ENCODE peak calls at places on chromosomes 7 and 10, in six cellular contexts. Z is colonic mucosa, M is kidney, U is psoas muscle, H is upper lobe of right lung, N is ovary. C is an unnamed sample.

GRCh38 chr10:89122431-89123066 is 84.6 kb downstream of the CH25H start:
- DNase-seq in Z (no peak), M (no peak), U (no peak), H (no peak), N (no peak), C (no peak)

GRCh38 chr7:114989531-114989930 is 67.6 kb downstream of the MDFIC start:
- DNase-seq in Z (no peak), M (no peak), U (no peak), H (no peak), N (no peak), C (no peak)

GRCh38 chr7:150363872-150364271 is 4.8 kb upstream of the REPIN1 start:
- DNase-seq in Z (no peak), M (no peak), U (no peak), H (peak; percentile 28), N (no peak), C (no peak)

GRCh38 chr7:79979437-79979836 is 155.2 kb upstream of the GNAI1 start:
- DNase-seq in Z (no peak), M (no peak), U (no peak), H (no peak), N (no peak), C (no peak)

GRCh38 chr7:134468054-134468453 is 9.2 kb upstream of the AKR1B1 start:
- DNase-seq in Z (no peak), M (no peak), U (no peak), H (no peak), N (no peak), C (no peak)

GRCh38 chr7:21299766-21300165 is 128.1 kb upstream of the SP4 start:
- DNase-seq in Z (no peak), M (no peak), U (no peak), H (no peak), N (no peak), C (no peak)

GRCh38 chr7:151876112-151876898 is 610 bp downstream of the PRKAG2 start:
- DNase-seq in Z (peak; percentile 93), M (peak; percentile 93), U (peak; percentile 78), H (peak; percentile 91), N (peak; percentile 86), C (peak; percentile 93)

GRCh38 chr7:40874756-40875155 is 740.0 kb downstream of the SUGCT start:
- DNase-seq in Z (no peak), M (no peak), U (no peak), H (no peak), N (no peak), C (no peak)

GRCh38 chr7:151769189-151769821 is 107.6 kb downstream of the PRKAG2 start:
- DNase-seq in Z (no peak), M (no peak), U (no peak), H (peak; percentile 48), N (peak; percentile 10), C (peak; percentile 60)

GRCh38 chr10:111207525-111207924 is 130.7 kb downstream of the ADRA2A start:
- DNase-seq in Z (peak; percentile 71), M (no peak), U (no peak), H (no peak), N (no peak), C (no peak)

GRCh38 chr7:133540096-133540860 is 287.4 kb downstream of the EXOC4 start:
- DNase-seq in Z (no peak), M (no peak), U (no peak), H (no peak), N (no peak), C (no peak)

GRCh38 chr10:89563861-89564478 is 28.6 kb upstream of the SLC16A12 start:
- DNase-seq in Z (peak; percentile 23), M (no peak), U (no peak), H (no peak), N (no peak), C (no peak)

GRCh38 chr7:139004321-139005075 is 23.3 kb upstream of the KIAA1549 start:
- DNase-seq in Z (no peak), M (no peak), U (no peak), H (no peak), N (no peak), C (no peak)

GRCh38 chr7:155244675-155245074 is 53.0 kb upstream of the INSIG1 start:
- DNase-seq in Z (no peak), M (no peak), U (no peak), H (no peak), N (no peak), C (no peak)

GRCh38 chr7:132941905-132942304 is 140.0 kb downstream of the CHCHD3 start:
- DNase-seq in Z (no peak), M (no peak), U (no peak), H (no peak), N (no peak), C (no peak)

GRCh38 chr7:30922596-30922995 is 10.9 kb downstream of the AQP1 start:
- DNase-seq in Z (peak; percentile 17), M (peak; percentile 46), U (no peak), H (peak; percentile 45), N (peak; percentile 6), C (peak; percentile 57)

GRCh38 chr10:129945941-129946760 is 17.9 kb downstream of the EBF3 start:
- DNase-seq in Z (no peak), M (no peak), U (peak; percentile 56), H (no peak), N (peak; percentile 45), C (peak; percentile 69)

GRCh38 chr10:110444009-110444347 is 53.7 kb upstream of the DUSP5 start:
- DNase-seq in Z (no peak), M (no peak), U (no peak), H (no peak), N (no peak), C (no peak)

GRCh38 chr10:79025113-79025832 is 43.5 kb upstream of the ZMIZ1 start:
- DNase-seq in Z (no peak), M (peak; percentile 51), U (peak; percentile 18), H (peak; percentile 58), N (no peak), C (peak; percentile 82)

GRCh38 chr10:63421591-63421990 is 44.2 kb downstream of the JMJD1C start:
- DNase-seq in Z (no peak), M (no peak), U (no peak), H (no peak), N (no peak), C (no peak)

GRCh38 chr7:141660259-141660658 is 41.7 kb downstream of the DENND11 start:
- DNase-seq in Z (no peak), M (no peak), U (no peak), H (no peak), N (no peak), C (no peak)

GRCh38 chr7:4080954-4081353 is 601.1 kb upstream of the FOXK1 start:
- DNase-seq in Z (no peak), M (no peak), U (no peak), H (no peak), N (no peak), C (no peak)

GRCh38 chr7:152132812-152133211 is 107.3 kb downstream of the GALNT11 start:
- DNase-seq in Z (no peak), M (no peak), U (no peak), H (no peak), N (no peak), C (no peak)

GRCh38 chr10:21087476-21087875 is 190.4 kb upstream of the NEBL start:
- DNase-seq in Z (no peak), M (no peak), U (no peak), H (no peak), N (no peak), C (no peak)

GRCh38 chr10:21095073-21095472 is 198.0 kb upstream of the NEBL start:
- DNase-seq in Z (no peak), M (no peak), U (no peak), H (no peak), N (no peak), C (no peak)

GRCh38 chr10:21095494-21096055 is 198.5 kb upstream of the NEBL start:
- DNase-seq in Z (no peak), M (no peak), U (no peak), H (no peak), N (no peak), C (no peak)

GRCh38 chr10:21092683-21093524 is 195.8 kb upstream of the NEBL start:
- DNase-seq in Z (no peak), M (no peak), U (no peak), H (no peak), N (no peak), C (no peak)

GRCh38 chr10:21090609-21091082 is 193.5 kb upstream of the NEBL start:
- DNase-seq in Z (no peak), M (no peak), U (no peak), H (no peak), N (no peak), C (no peak)
- TF ChIP-seq CTCF in Z (no peak), M (no peak), U (no peak), H (no peak), N (no peak), C (no peak)

GRCh38 chr10:71471957-71472365 is 75.2 kb downstream of the CDH23 start:
- DNase-seq in Z (no peak), M (no peak), U (no peak), H (no peak), N (no peak), C (no peak)

GRCh38 chr10:71471031-71471430 is 74.3 kb downstream of the CDH23 start:
- DNase-seq in Z (no peak), M (no peak), U (no peak), H (no peak), N (no peak), C (no peak)

GRCh38 chr10:71472912-71473311 is 76.2 kb downstream of the CDH23 start:
- DNase-seq in Z (no peak), M (no peak), U (no peak), H (no peak), N (no peak), C (no peak)

GRCh38 chr10:71473671-71474599 is 77.2 kb downstream of the CDH23 start:
- DNase-seq in Z (no peak), M (no peak), U (no peak), H (no peak), N (no peak), C (no peak)

DNA sequence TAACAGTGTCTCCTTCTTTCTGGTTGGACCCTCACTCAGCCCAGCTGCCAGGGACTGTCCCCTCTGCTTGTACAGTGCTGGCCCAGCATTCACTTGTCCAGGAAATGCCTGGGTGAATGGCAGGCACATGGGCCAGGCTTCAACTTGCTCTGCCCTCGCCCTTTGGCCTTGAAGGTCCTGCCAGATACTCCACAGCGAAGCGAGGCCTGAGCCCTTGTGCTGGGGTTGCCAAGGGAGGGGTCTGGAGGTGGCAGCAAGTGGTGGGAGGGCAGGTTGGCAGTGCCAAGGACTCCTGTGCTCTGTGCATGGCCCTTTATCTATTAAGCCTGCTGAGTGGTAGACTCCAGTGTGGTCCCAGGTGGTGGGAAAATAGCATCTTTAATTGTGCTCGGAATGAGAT is 75.7 kb downstream of the CDH23 start:
- DNase-seq in Z (no peak), M (no peak), U (no peak), H (no peak), N (no peak), C (no peak)
- H3K4me1 ChIP-seq in Z (no peaks in the 10 kb centered on the region), M (no peaks in the 10 kb centered on the region), U (peaks cover 7% of the 10 kb centered on the region), H (peaks cover 28% of the 10 kb centered on the region), N (peaks cover 23% of the 10 kb centered on the region), C (no peaks in the 10 kb centered on the region)

DNA sequence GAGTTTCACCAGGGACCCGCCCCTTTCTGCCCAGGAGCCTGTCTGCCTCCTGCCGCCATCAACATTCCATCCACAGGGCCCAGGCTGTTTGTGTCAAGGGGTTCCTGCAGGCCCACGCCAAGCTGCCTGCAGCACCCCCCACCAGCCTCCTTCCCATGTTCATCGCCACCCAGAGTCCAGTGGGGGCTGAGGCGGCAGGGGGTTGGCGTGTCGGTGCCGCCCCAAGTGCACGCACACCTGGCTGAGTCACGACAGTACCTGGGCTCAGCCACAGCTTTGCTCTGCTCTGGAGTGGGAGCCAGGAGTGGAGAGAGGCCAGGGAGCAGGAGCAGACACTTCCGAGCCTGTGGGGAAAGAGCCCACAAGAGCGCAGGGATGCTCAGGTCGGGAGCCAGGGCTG is 42.8 kb upstream of the TECTB start:
- DNase-seq in Z (no peak), M (no peak), U (no peak), H (no peak), N (no peak), C (no peak)
- H3K9me3 ChIP-seq in Z (no peaks in the 10 kb centered on the region), M (peaks cover 5% of the 10 kb centered on the region), U (no peaks in the 10 kb centered on the region), H (no peaks in the 10 kb centered on the region), N (peaks cover 6% of the 10 kb centered on the region), C (peaks cover 9% of the 10 kb centered on the region)

GRCh38 chr10:132452216-132452650 is 55.2 kb downstream of the PWWP2B start:
- DNase-seq in Z (no peak), M (peak; percentile 79), U (peak; percentile 16), H (no peak), N (no peak), C (no peak)
- TF ChIP-seq CTCF in Z (peak; percentile 13), M (no peak), U (peak; percentile 43), H (peak; percentile 31), N (no peak), C (no peak)